ENCODE peak calls at places on chromosomes 7 and 10, in nine cellular contexts. E is T-helper 1 cell; W is skeletal muscle cell; N is breast epithelium; A is activated CD8-positive, alpha-beta memory T cell treated with anti-CD3 and anti-CD28 coated beads, Interleukin-2, amount 10 ng/mL, durations not matched to agents 7 days and 5 days; Y is A172; K is stimulated activated CD4-positive, alpha-beta T cell treated with anti-CD3 and anti-CD28 coated beads, Interleukin-15, amount 100 ng/mL, for 1 hour; C is EL; L is activated T-cell treated with anti-CD3 and anti-CD28 coated beads for 1 hour. S is an unnamed sample.

GRCh38 chr10:69107667-69108066 is 16.3 kb upstream of the VPS26A start:
- DNase-seq in E (no peak), W (no peak), N (no peak), A (no peak), Y (no peak), K (no peak), C (no peak), L (no peak), S (no peak)

GRCh38 chr10:75788394-75789205 is 357.2 kb downstream of the LRMDA start:
- DNase-seq in E (no peak), W (no peak), N (no peak), A (no peak), Y (no peak), K (no peak), C (peak; percentile 3), L (no peak), S (peak; percentile 67)

GRCh38 chr10:114795039-114795438 is 26.5 kb upstream of the FHIP2A start:
- DNase-seq in E (no peak), W (no peak), N (no peak), A (no peak), Y (no peak), K (no peak), C (peak; percentile 63), L (no peak), S (no peak)

GRCh38 chr10:77309103-77310013 is 328.2 kb downstream of the KCNMA1 start:
- DNase-seq in E (no peak), W (no peak), N (no peak), A (no peak), Y (no peak), K (no peak), C (no peak), L (no peak), S (no peak)

GRCh38 chr10:3616880-3617279 is 168.1 kb downstream of the KLF6 start:
- DNase-seq in E (no peak), W (no peak), N (no peak), A (no peak), Y (no peak), K (no peak), C (no peak), L (no peak), S (no peak)

GRCh38 chr10:4506087-4506486 is 319.9 kb upstream of the AKR1E2 start:
- DNase-seq in E (no peak), W (no peak), N (no peak), A (no peak), Y (no peak), K (no peak), C (no peak), L (no peak), S (no peak)

GRCh38 chr7:23067271-23067670 is 38.3 kb upstream of the KLHL7 start:
- DNase-seq in E (no peak), W (peak; percentile 31), N (no peak), A (no peak), Y (no peak), K (no peak), C (no peak), L (no peak), S (peak; percentile 14)

GRCh38 chr10:88989824-88990527 is 622 bp upstream of the FAS start:
- DNase-seq in E (no peak), W (peak; percentile 85), N (no peak), A (no peak), Y (no peak), K (no peak), C (peak; percentile 63), L (no peak), S (peak; percentile 92)

GRCh38 chr7:141072548-141073172 is 1.2 kb upstream of the TMEM178B start:
- DNase-seq in E (no peak), W (peak; percentile 33), N (no peak), A (peak; percentile 62), Y (peak; percentile 47), K (no peak), C (peak; percentile 84), L (no peak), S (peak; percentile 31)

GRCh38 chr10:4691776-4692175 is 134.2 kb upstream of the AKR1E2 start:
- DNase-seq in E (no peak), W (no peak), N (no peak), A (no peak), Y (peak; percentile 63), K (no peak), C (peak; percentile 68), L (no peak), S (no peak)

GRCh38 chr10:121668336-121669009 is 70.2 kb upstream of the FGFR2 start:
- DNase-seq in E (no peak), W (no peak), N (peak; percentile 34), A (no peak), Y (peak; percentile 27), K (no peak), C (no peak), L (no peak), S (no peak)

GRCh38 chr10:118308664-118309063 is 33.5 kb downstream of the FAM204A start:
- DNase-seq in E (no peak), W (no peak), N (no peak), A (no peak), Y (no peak), K (no peak), C (no peak), L (no peak), S (no peak)

GRCh38 chr7:107312418-107312817 is 143.6 kb downstream of the HBP1 start:
- DNase-seq in E (no peak), W (no peak), N (no peak), A (no peak), Y (no peak), K (no peak), C (peak; percentile 2), L (no peak), S (no peak)

GRCh38 chr7:132858760-132859159 is 223.1 kb downstream of the CHCHD3 start:
- DNase-seq in E (no peak), W (no peak), N (no peak), A (no peak), Y (no peak), K (no peak), C (no peak), L (no peak), S (no peak)